ENCODE peak calls at places on chromosomes 13 and 19, in six cellular contexts. B is esophagus squamous epithelium, Y is left ventricle myocardium inferior, Z is cardiac fibroblast, S is breast epithelium, M is uterus. O is an unnamed sample.

GRCh38 chr13:80718970-80719369 is 378.0 kb upstream of the SPRY2 start:
- DNase-seq in B (no peak), S (no peak), Y (no peak), Z (no peak), M (no peak), O (no peak)

GRCh38 chr13:113367771-113368170 is 3.8 kb upstream of the GRTP1 start:
- DNase-seq in Y (no peak), Z (no peak), B (no peak), M (no peak), S (no peak), O (no peak)

GRCh38 chr13:36814465-36814864 is 4.6 kb upstream of the RFXAP start:
- DNase-seq in S (no peak), Z (peak; percentile 17), M (no peak), B (no peak), Y (no peak), O (no peak)

GRCh38 chr13:110387451-110388140 is 80.5 kb downstream of the COL4A2 start:
- DNase-seq in Y (peak; percentile 62), B (no peak), Z (peak; percentile 90), M (peak; percentile 74), S (peak; percentile 64), O (peak; percentile 59)

GRCh38 chr13:39603424-39603947 is 493 bp upstream of the LHFPL6 start:
- DNase-seq in Z (peak; percentile 60), B (no peak), S (no peak), M (peak; percentile 39), Y (no peak), O (no peak)

GRCh38 chr19:55581828-55582223 is 1.2 kb upstream of the ZNF579 start:
- DNase-seq in M (no peak), Z (no peak), S (no peak), Y (no peak), B (no peak), O (no peak)

GRCh38 chr13:107104631-107105030 is 536.7 kb upstream of the ARGLU1 start:
- DNase-seq in M (no peak), S (no peak), Y (no peak), Z (no peak), B (no peak), O (no peak)

GRCh38 chr19:55157064-55157908 is at the start of gene TNNI3:
- DNase-seq in Y (peak; percentile 77), B (no peak), Z (no peak), S (no peak), M (no peak), O (no peak)

GRCh38 chr13:80530902-80531301 is 190.0 kb upstream of the SPRY2 start:
- DNase-seq in M (no peak), S (no peak), Z (no peak), Y (no peak), B (no peak), O (no peak)

GRCh38 chr13:42047561-42048322 is 706 bp upstream of the DGKH start:
- DNase-seq in M (peak; percentile 35), B (no peak), S (peak; percentile 22), Z (peak; percentile 77), Y (peak; percentile 29), O (peak; percentile 73)

GRCh38 chr13:72259528-72259927 is 392.5 kb upstream of the DACH1 start:
- DNase-seq in Z (no peak), S (no peak), B (no peak), M (no peak), Y (no peak), O (no peak)

GRCh38 chr19:55216461-55217198 is 7.3 kb upstream of the PTPRH start:
- DNase-seq in M (peak; percentile 41), S (peak; percentile 23), Z (peak; percentile 100), Y (peak; percentile 81), B (no peak), O (peak; percentile 62)

GRCh38 chr13:79626924-79627323 is 146.0 kb downstream of the NDFIP2 start:
- DNase-seq in Z (no peak), S (no peak), B (no peak), M (no peak), Y (no peak), O (no peak)

GRCh38 chr13:97853550-97853949 is 99.9 kb upstream of the IPO5 start:
- DNase-seq in S (no peak), B (no peak), M (no peak), Z (peak; percentile 62), Y (no peak), O (no peak)

GRCh38 chr19:46068345-46069258 is 27.8 kb upstream of the IGFL4 start:
- DNase-seq in Y (no peak), Z (peak; percentile 93), S (peak; percentile 64), M (no peak), B (no peak), O (no peak)

GRCh38 chr19:10290876-10291553 is 1.3 kb downstream of the ICAM5 start:
- DNase-seq in B (no peak), S (peak; percentile 51), Z (peak; percentile 44), M (no peak), Y (peak; percentile 72), O (peak; percentile 66)

GRCh38 chr13:51623473-51623872 is 39.2 kb downstream of the WDFY2 start:
- DNase-seq in Z (no peak), B (no peak), Y (no peak), S (no peak), M (no peak), O (no peak)

GRCh38 chr19:5788422-5788821 is 2.5 kb downstream of the DUS3L start:
- DNase-seq in Z (no peak), S (no peak), B (no peak), Y (no peak), M (no peak), O (no peak)

GRCh38 chr13:112446867-112447266 is 70.7 kb downstream of the SPACA7 start:
- DNase-seq in M (no peak), Y (no peak), B (no peak), S (no peak), Z (no peak), O (peak; percentile 21)

GRCh38 chr19:35501684-35502083 is 11.4 kb upstream of the KRTDAP start:
- DNase-seq in B (no peak), M (peak; percentile 34), S (no peak), Z (no peak), Y (no peak), O (no peak)

DNA sequence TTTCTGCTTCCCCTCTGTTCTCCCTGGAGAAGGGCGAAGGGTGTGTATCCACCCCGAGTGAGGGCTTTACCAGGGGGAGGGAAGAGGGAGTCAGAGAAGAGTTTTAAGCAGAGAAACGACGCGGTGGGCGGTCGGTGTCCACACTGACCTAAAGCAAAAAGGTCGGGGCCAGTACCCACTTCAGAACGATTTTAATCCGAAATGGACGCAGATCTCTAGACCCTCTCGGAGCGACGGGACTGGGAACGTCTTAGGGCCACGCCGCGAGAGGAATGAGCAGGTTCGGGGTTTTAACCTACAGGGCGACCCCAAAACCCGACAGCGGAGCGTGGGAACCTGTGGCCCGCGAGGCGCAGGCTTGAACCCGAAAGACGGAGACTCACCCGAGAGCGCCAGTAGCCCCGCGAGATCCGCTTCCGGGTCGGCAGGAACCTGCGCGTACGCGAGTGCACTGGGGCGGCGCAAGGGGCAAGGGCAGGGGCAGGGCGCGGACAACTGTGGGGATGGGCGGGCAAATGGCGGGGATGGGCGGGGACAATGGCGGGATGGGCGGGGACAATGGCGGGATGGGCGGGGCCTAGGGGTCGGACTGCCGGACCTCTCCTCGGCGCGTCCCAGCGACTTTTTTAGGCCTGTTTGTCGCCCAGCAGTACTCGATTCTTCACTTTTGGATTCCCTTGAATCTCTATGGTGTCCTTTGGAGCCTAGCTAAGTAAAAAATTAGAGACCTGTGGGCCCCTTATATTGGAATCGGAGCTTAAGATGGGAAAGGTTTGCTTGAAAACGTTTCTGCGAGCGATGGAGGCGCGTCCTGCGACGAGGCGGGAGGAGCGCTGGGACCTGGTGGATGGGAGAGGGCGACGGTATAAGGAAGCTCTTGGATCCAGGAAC is at the start of gene ZNF677:
- DNase-seq in Z (peak; percentile 88), S (peak; percentile 85), Y (peak; percentile 94), B (peak; percentile 38), M (peak; percentile 91), O (peak; percentile 76)
- TF ChIP-seq CTCF in Z (no peak), S (no peak), Y (no peak), B (no peak), M (no peak), O (no peak)

DNA sequence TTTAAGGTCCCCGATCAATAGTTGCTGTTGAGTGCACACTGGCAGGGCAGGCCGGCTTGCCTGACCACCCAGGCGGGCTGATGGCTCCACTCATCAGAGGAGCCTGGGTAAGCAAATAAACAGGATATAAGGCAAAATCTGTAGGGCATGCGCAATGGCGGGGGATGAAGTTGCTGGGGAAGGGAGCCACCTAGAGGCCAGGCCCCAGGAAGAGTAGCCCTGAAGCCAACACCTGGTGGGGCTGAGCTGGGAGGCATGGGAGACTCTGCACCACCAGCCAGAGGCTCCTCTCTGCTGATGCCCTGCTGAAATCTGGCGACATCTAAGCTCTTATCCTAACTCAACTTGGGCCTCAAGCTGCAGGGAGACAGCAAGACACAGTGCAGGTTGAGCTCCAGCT is 324.3 kb downstream of the ZNF536 start:
- DNase-seq in S (no peak), Z (no peak), Y (no peak), B (no peak), M (peak; percentile 30), O (no peak)
- TF ChIP-seq CTCF in S (no peak), Z (peak; percentile 17), Y (peak; percentile 56), B (no peak), M (peak; percentile 44), O (peak; percentile 13)

GRCh38 chr13:48234652-48235099 is 1.7 kb downstream of the ITM2B start:
- DNase-seq in Y (no peak), B (no peak), M (no peak), S (no peak), Z (peak; percentile 45), O (no peak)

GRCh38 chr13:48233886-48234488 is 981 bp downstream of the ITM2B start:
- DNase-seq in Y (no peak), B (no peak), Z (peak; percentile 72), S (no peak), M (no peak), O (no peak)

GRCh38 chr13:48232420-48233096 is 448 bp upstream of the ITM2B start:
- DNase-seq in M (peak; percentile 80), Y (no peak), B (no peak), S (peak; percentile 59), Z (peak; percentile 22), O (no peak)

GRCh38 chr13:48231948-48232347 is 1.1 kb upstream of the ITM2B start:
- DNase-seq in Z (no peak), Y (no peak), S (no peak), B (no peak), M (no peak), O (no peak)

DNA sequence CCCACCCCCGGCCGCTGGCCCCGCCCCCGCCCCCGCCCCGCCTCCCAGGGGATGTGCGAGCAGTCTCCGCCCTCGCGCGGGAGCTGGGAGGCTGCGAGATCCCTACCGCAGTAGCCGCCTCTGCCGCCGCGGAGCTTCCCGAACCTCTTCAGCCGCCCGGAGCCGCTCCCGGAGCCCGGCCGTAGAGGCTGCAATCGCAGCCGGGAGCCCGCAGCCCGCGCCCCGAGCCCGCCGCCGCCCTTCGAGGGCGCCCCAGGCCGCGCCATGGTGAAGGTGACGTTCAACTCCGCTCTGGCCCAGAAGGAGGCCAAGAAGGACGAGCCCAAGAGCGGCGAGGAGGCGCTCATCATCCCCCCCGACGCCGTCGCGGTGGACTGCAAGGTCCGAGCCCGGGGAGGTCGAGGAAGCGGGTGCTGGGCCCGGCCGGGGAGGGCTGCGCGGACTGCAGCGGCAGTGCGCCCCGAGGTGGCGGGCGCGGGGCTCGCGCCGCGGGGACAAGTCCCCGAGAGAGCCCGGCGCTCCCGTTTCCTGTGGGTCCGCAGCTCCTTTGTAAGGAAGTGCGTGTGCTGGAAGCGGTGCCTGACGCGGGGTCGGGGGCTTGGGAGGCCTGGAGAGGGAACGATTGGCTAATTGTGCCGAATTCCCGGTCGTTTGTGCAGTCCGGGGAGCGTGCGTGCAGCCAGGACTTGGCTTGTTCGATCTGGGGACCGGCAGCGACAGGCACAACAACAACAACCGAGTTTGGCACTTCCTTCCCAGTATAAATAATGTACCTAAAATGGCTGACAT is at the start of gene ITM2B:
- DNase-seq in Z (peak; percentile 65), S (peak; percentile 36), M (no peak), B (peak; percentile 15), Y (peak; percentile 84), O (peak; percentile 68)
- TF ChIP-seq CTCF in Z (peak; percentile 17), S (no peak), M (peak; percentile 48), B (peak; percentile 45), Y (peak; percentile 62), O (peak; percentile 56)

GRCh38 chr19:38531515-38531914 is 86.2 kb downstream of the MAP4K1 start:
- DNase-seq in Y (no peak), B (no peak), S (no peak), Z (no peak), M (no peak), O (no peak)
- TF ChIP-seq CTCF in Y (no peak), B (no peak), S (no peak), Z (no peak), M (no peak), O (no peak)